ENCODE peak calls at places on chromosomes 7 and 10, in four cellular contexts. O is mammary epithelial cell, B is GM23248, A is IMR-90. V is an unnamed sample.

GRCh38 chr10:74208081-74208480 is 57.1 kb downstream of the ADK start:
- DNase-seq in O (no peak), B (no peak), A (no peak), V (peak; percentile 51)

GRCh38 chr7:25586513-25586912 is 358.2 kb upstream of the NPVF start:
- DNase-seq in O (no peak), B (no peak), A (no peak), V (no peak)

GRCh38 chr10:60654813-60655464 is 123.3 kb upstream of the CDK1 start:
- DNase-seq in O (peak; percentile 72), B (peak; percentile 65), A (peak; percentile 84), V (no peak)

GRCh38 chr7:7131273-7131672 is 51.1 kb upstream of the C1GALT1 start:
- DNase-seq in O (no peak), B (no peak), A (no peak), V (peak; percentile 82)

GRCh38 chr7:43314379-43315158 is 202.1 kb downstream of the HECW1 start:
- DNase-seq in O (no peak), B (no peak), A (no peak), V (no peak)

GRCh38 chr10:33126118-33126517 is 168.1 kb upstream of the ITGB1 start:
- DNase-seq in O (peak; percentile 87), B (no peak), A (peak; percentile 64), V (no peak)

GRCh38 chr10:17066801-17067200 is 62.8 kb downstream of the CUBN start:
- DNase-seq in O (no peak), B (no peak), A (no peak), V (no peak)

GRCh38 chr7:31767686-31768358 is 80.8 kb downstream of the PPP1R17 start:
- DNase-seq in O (no peak), B (no peak), A (no peak), V (peak; percentile 76)

GRCh38 chr10:25565570-25565969 is 368.5 kb upstream of the MYO3A start:
- DNase-seq in O (no peak), B (no peak), A (no peak), V (peak; percentile 55)

GRCh38 chr10:36638461-36638860 is 486.9 kb upstream of the ANKRD30A start:
- DNase-seq in O (no peak), B (peak; percentile 1), A (peak; percentile 10), V (no peak)

GRCh38 chr7:141362580-141363435 is 188.4 kb upstream of the AGK start:
- DNase-seq in O (peak; percentile 47), B (peak; percentile 74), A (peak; percentile 29), V (peak; percentile 61)

GRCh38 chr10:7908541-7909210 is 90.4 kb downstream of the TAF3 start:
- DNase-seq in O (no peak), B (no peak), A (peak; percentile 6), V (no peak)

GRCh38 chr10:93993782-93994668 is at the start of gene PLCE1:
- DNase-seq in O (peak; percentile 5), B (peak; percentile 80), A (peak; percentile 19), V (peak; percentile 83)

GRCh38 chr10:5068274-5069017 is 25.8 kb upstream of the AKR1C3 start:
- DNase-seq in O (no peak), B (no peak), A (no peak), V (no peak)

GRCh38 chr7:26515462-26515861 is 223.8 kb downstream of the SNX10 start:
- DNase-seq in O (peak; percentile 71), B (no peak), A (no peak), V (no peak)

GRCh38 chr10:70985824-70986336 is 97.5 kb upstream of the PCBD1 start:
- DNase-seq in O (peak; percentile 65), B (no peak), A (no peak), V (peak; percentile 66)

GRCh38 chr7:43593010-43593409 is 10.1 kb downstream of the STK17A start:
- DNase-seq in O (no peak), B (peak; percentile 43), A (no peak), V (no peak)

GRCh38 chr7:99308461-99309074 is 17.1 kb upstream of the ARPC1A start:
- DNase-seq in O (peak; percentile 90), B (peak; percentile 93), A (peak; percentile 70), V (peak; percentile 30)

GRCh38 chr7:99301496-99301895 is 24.2 kb upstream of the ARPC1A start:
- DNase-seq in O (no peak), B (no peak), A (no peak), V (no peak)

GRCh38 chr7:99310004-99310403 is 15.7 kb upstream of the ARPC1A start:
- DNase-seq in O (no peak), B (no peak), A (no peak), V (peak; percentile 27)

GRCh38 chr7:99309141-99309540 is 16.6 kb upstream of the ARPC1A start:
- DNase-seq in O (no peak), B (no peak), A (no peak), V (peak; percentile 20)

DNA sequence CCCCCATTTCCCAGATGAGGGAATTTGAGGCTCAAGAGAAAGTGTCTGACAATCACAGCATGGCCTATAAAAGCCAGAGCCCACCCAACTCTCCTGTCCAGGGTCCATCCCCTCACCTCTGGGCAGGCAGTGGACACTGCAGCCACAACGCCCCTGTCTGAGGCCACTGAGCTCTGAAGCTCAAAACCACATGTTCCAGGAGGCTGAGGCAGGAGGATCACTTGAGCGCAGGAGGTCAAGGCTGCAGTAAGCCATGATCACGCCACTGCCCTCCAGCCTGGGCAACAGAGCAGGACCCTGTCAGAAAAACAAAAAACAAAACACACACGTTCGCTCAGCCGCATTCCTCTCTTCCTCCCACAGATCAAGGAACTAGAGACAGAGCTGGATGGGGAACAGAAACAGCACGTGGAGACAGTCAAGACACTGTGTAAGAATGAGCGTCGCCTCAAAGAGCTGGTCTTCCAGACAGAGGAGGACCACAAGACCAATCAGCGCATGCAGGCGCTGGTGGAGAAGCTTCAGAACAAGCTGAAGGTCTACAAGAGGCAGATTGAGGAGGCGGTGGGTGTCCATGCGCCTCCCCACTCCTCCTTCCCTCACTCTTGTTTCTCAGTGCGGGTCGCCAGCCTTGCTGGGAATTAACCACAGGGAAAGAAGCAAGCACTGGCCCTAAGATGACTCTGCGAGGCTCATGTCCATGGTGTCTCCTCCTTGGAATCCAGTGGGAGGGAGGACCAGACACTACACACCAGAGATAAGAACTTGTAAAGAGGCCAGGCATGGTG is 20.0 kb upstream of the ARPC1A start:
- DNase-seq in O (no peak), B (peak; percentile 12), A (no peak), V (no peak)
- H3K4me3 ChIP-seq in O (no peak overlapping the region), B (no peak overlapping the region), A (no peak overlapping the region), V (no peak overlapping the region)

GRCh38 chr10:76026931-76027330 is 595.5 kb downstream of the LRMDA start:
- DNase-seq in O (no peak), B (peak; percentile 7), A (no peak), V (no peak)
- H3K9ac ChIP-seq in O (no peak overlapping the region), B (no peak overlapping the region), A (no peak overlapping the region), V (no peak overlapping the region)

GRCh38 chr7:99424932-99425730 is 13.5 kb downstream of the PTCD1 start:
- DNase-seq in O (no peak), B (no peak), A (no peak), V (no peak)

GRCh38 chr7:99428972-99429566 is 9.5 kb downstream of the PTCD1 start:
- DNase-seq in O (no peak), B (no peak), A (no peak), V (no peak)

GRCh38 chr7:99433158-99433557 is 5.4 kb downstream of the PTCD1 start:
- DNase-seq in O (no peak), B (no peak), A (no peak), V (no peak)

DNA sequence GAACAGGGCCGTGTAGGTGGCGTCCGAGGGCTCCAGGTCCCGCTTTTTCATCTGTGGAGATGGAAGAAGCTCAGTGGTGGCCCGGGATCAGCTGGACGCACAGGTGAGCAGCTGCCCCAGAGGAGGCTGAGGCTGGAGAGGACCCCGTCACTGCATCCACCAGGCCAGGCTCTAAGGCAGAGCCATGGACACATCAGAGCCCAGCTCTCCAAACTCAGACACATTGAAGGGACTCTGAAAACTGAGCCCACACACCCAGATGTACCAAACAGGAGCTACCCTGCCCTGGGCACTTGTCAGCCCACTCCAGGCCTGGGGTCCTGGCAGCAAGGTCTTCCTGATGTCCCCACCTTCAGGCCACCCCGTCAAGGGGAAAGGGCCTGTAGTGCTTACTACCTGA is 8.8 kb downstream of the PTCD1 start:
- DNase-seq in O (no peak), B (no peak), A (no peak), V (no peak)
- H3K27ac ChIP-seq in O (no peak overlapping the region), B (no peak overlapping the region), A (no peak overlapping the region), V (no peak overlapping the region)

GRCh38 chr10:133277277-133277992 is 767 bp upstream of the ADAM8 start:
- DNase-seq in O (no peak), B (no peak), A (no peak), V (no peak)

GRCh38 chr10:133274751-133275682 is 1.7 kb downstream of the ADAM8 start:
- DNase-seq in O (peak; percentile 87), B (peak; percentile 23), A (no peak), V (no peak)

GRCh38 chr10:133276100-133276434 is 601 bp downstream of the ADAM8 start:
- DNase-seq in O (no peak), B (no peak), A (no peak), V (no peak)

GRCh38 chr10:133276435-133277201 is at the start of gene ADAM8:
- DNase-seq in O (no peak), B (peak; percentile 59), A (no peak), V (peak; percentile 93)

GRCh38 chr10:133275683-133276092 is 980 bp downstream of the ADAM8 start:
- DNase-seq in O (no peak), B (peak; percentile 21), A (no peak), V (no peak)
- H3K4me3 ChIP-seq in O (no peak overlapping the region), B (no peak overlapping the region), A (no peak overlapping the region), V (no peak overlapping the region)

DNA sequence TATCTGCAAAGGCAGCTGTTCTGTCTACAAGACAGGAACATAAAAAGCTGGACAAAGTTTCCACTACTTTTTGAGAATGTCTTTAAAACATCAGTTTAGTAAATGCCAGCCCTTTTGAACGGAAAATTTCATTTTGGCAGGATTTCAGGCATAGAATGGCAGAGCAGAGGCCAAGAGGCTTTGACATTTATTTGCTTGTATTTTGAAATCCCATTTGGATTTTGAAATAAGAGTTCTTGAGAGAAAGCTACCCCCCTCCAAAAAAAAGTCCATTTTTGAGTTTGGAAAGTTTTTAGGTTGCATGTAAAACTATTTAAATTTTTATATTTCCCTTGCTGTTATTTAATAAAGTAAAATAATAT is 3.1 kb upstream of the ETV1 start:
- DNase-seq in O (no peak), B (no peak), A (no peak), V (no peak)
- H3K9ac ChIP-seq in O (peak overlapping the region; percentile 79), B (no peak overlapping the region), A (no peak overlapping the region), V (no peak overlapping the region)

V was measured in endodermal cell.